ENCODE peak calls at places on chromosome 21, in eight cellular contexts. T is heart right ventricle; Y is foreskin fibroblast; C is tibial artery; E is ovary; P is CD8-positive, alpha-beta T cell; O is neural crest cell; A is IMR-90. X is an unnamed sample.

GRCh38 chr21:15415541-15416261 is 314.1 kb upstream of the USP25 start:
- DNase-seq in O (no peak), T (peak), E (no peak), P (no peak), A (no peak), C (no peak), Y (no peak), X (no peak)

GRCh38 chr21:28442624-28443023 is 550.1 kb downstream of the LTN1 start:
- DNase-seq in E (no peak), P (no peak), Y (peak), T (no peak), O (no peak), C (no peak), A (peak), X (no peak)

GRCh38 chr21:41361786-41362604 is at the start of gene MX2:
- DNase-seq in E (no peak), O (no peak), T (peak), A (peak), P (peak), Y (peak), C (peak), X (peak)

GRCh38 chr21:24729568-24729967 is 877.7 kb downstream of the MRPL39 start:
- DNase-seq in A (peak), P (no peak), C (no peak), E (no peak), T (no peak), O (no peak), Y (no peak), X (no peak)

GRCh38 chr21:34187935-34188334 is 114.6 kb downstream of the MRPS6 start:
- DNase-seq in P (no peak), Y (peak), C (peak), E (no peak), O (no peak), A (no peak), T (no peak), X (no peak)

GRCh38 chr21:37983336-37984095 is 67.3 kb upstream of the KCNJ6 start:
- DNase-seq in T (no peak), O (no peak), E (no peak), A (no peak), C (no peak), P (no peak), Y (no peak), X (no peak)

GRCh38 chr21:21200939-21201610 is 202.9 kb downstream of the NCAM2 start:
- DNase-seq in P (no peak), Y (peak), T (no peak), A (peak), O (no peak), C (no peak), E (no peak), X (no peak)

GRCh38 chr21:37398697-37399096 is 32.1 kb downstream of the DYRK1A start:
- DNase-seq in E (no peak), T (no peak), O (no peak), P (no peak), A (no peak), C (no peak), Y (no peak), X (no peak)

GRCh38 chr21:25421327-25422028 is 185.8 kb downstream of the MRPL39 start:
- DNase-seq in P (no peak), O (no peak), T (peak), E (no peak), C (no peak), A (peak), Y (peak), X (peak)

GRCh38 chr21:34695434-34695833 is 26.6 kb downstream of the CLIC6 start:
- DNase-seq in C (no peak), T (no peak), P (no peak), O (no peak), E (no peak), Y (no peak), A (no peak), X (no peak)

GRCh38 chr21:38267136-38267535 is 10.3 kb downstream of the KCNJ15 start:
- DNase-seq in P (no peak), Y (peak), O (no peak), T (no peak), C (no peak), E (no peak), A (no peak), X (no peak)

GRCh38 chr21:16304700-16305099 is 574.9 kb downstream of the USP25 start:
- DNase-seq in E (no peak), Y (no peak), T (no peak), C (no peak), O (no peak), P (no peak), A (no peak), X (no peak)

GRCh38 chr21:34889287-34889536 is 159.9 kb downstream of the RUNX1 start:
- DNase-seq in E (peak), C (peak), O (peak), Y (peak), A (peak), P (no peak), T (peak), X (peak)

GRCh38 chr21:39094847-39095525 is 88.3 kb downstream of the PSMG1 start:
- DNase-seq in O (no peak), A (peak), Y (no peak), C (peak), P (no peak), E (no peak), T (no peak), X (no peak)

GRCh38 chr21:38806153-38806941 is 618 bp downstream of the ETS2 start:
- DNase-seq in Y (peak), E (peak), C (peak), A (no peak), T (peak), O (peak), P (peak), X (no peak)

GRCh38 chr21:33390479-33390878 is 12.7 kb upstream of the IFNGR2 start:
- DNase-seq in A (no peak), C (no peak), E (no peak), O (no peak), Y (no peak), P (no peak), T (no peak), X (no peak)

GRCh38 chr21:28357743-28358142 is 634.9 kb downstream of the LTN1 start:
- DNase-seq in P (no peak), T (no peak), E (no peak), C (no peak), Y (no peak), A (peak), O (no peak), X (no peak)

GRCh38 chr21:30349572-30349971 is 1.2 kb upstream of the KRTAP23-1 start:
- DNase-seq in O (no peak), P (no peak), T (no peak), C (no peak), E (no peak), A (no peak), Y (no peak), X (no peak)

GRCh38 chr21:15001773-15002647 is 62.8 kb downstream of the NRIP1 start:
- DNase-seq in O (no peak), Y (no peak), P (no peak), T (no peak), E (no peak), A (no peak), C (no peak), X (no peak)

GRCh38 chr21:16418663-16419062 is 688.9 kb downstream of the USP25 start:
- DNase-seq in O (no peak), P (no peak), A (no peak), Y (no peak), C (no peak), E (no peak), T (no peak), X (no peak)

GRCh38 chr21:17903029-17903806 is 84.1 kb upstream of the C21orf91 start:
- DNase-seq in O (no peak), Y (peak), P (no peak), T (no peak), C (no peak), E (no peak), A (peak), X (no peak)

GRCh38 chr21:17858764-17859163 is 39.6 kb upstream of the C21orf91 start:
- DNase-seq in T (no peak), Y (no peak), A (no peak), P (no peak), C (no peak), E (no peak), O (no peak), X (no peak)

GRCh38 chr21:39127506-39127905 is 55.7 kb downstream of the PSMG1 start:
- DNase-seq in C (no peak), A (no peak), P (no peak), T (no peak), Y (no peak), O (no peak), E (no peak), X (no peak)

GRCh38 chr21:37582613-37583012 is 216.0 kb downstream of the DYRK1A start:
- DNase-seq in O (no peak), C (no peak), A (peak), P (no peak), E (peak), T (peak), Y (peak), X (peak)

GRCh38 chr21:33196956-33197374 is 32.8 kb upstream of the IFNAR2 start:
- DNase-seq in Y (peak), T (peak), P (peak), A (peak), C (peak), O (peak), E (peak), X (peak)

DNA sequence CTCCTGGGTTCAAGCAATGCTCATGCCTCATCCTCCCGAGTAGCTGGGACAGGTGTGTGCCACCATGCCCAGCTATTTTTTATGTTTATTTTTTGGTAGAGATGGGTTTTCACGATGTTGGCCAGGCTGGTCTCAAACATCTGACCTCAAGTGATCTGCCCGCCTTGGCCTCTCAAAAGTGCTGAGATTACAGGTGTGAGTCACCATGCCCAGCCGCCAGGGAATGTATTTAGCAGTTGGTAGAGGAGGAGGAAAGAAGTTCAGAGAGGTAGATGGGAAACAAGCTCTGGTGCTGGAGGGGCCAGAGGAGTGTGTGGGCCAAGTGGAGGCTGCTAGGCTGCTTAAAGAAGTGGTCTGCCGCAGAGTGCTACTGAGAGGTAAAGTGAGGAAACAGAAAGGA is 6.0 kb downstream of the DOP1B start:
- DNase-seq in P (no peak), C (no peak), T (no peak), O (no peak), E (no peak), Y (no peak), A (no peak), X (no peak)
- TF ChIP-seq CTCF in P (no peak), C (no peak), T (no peak), O (no peak), E (no peak), Y (no peak), A (no peak), X (no peak)

GRCh38 chr21:44315691-44316208 is 15.9 kb downstream of the PFKL start:
- DNase-seq in T (no peak), C (no peak), E (no peak), Y (no peak), O (no peak), P (no peak), A (no peak), X (no peak)
- TF ChIP-seq CTCF in T (no peak), C (no peak), E (no peak), Y (no peak), O (no peak), P (no peak), A (no peak), X (no peak)

GRCh38 chr21:45013271-45013841 is 61.0 kb upstream of the ADARB1 start:
- DNase-seq in P (no peak), E (no peak), T (no peak), Y (no peak), C (peak), O (no peak), A (no peak), X (no peak)
- TF ChIP-seq CTCF in P (no peak), E (no peak), T (no peak), Y (no peak), C (no peak), O (no peak), A (no peak), X (no peak)

DNA sequence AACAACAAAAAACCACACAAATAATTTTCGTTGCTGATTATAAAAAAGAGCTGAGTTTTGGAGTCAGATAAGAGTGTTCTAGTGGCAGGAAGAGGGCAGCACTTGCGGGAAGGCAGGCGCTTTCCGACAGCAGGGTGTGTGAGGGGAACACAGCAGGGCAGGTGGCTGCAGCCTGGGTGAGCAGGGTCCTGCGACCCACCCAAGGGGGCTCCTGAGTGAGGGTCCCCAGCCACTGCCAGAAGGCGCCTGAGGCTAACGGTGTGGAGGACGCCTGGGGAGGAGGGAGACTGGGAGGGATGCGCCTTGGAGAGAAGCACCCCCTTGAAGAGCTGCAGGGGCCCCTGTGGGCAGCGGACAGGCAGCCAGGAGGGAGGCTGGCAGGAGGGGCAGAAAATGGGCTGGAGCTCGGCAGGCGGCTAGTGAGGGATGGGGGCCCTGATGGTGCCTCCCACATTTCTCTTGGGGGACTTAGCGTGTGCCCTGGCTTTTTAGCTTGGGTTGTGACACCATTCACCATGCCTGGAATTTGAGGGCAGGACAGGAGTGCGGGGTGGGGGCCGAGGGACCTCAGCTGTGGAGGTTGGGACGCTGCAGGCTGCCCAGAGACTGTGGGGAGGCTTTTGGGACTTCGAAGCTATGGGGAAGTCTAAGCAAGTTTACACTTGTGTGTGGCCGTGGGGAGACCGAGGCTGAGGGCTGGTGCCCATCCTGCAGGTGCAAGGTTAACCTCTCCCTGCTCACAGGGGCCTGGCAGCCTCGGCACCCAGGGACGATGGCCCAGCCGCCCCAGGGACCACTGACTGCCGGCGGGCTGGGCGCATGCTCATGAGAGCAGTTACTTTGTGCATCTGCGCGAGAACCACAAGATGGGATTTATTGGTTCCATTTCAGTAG is 111.4 kb downstream of the SIK1 start:
- DNase-seq in P (peak), C (no peak), Y (peak), T (no peak), O (no peak), A (no peak), E (no peak), X (no peak)
- TF ChIP-seq CTCF in P (no peak), C (no peak), Y (no peak), T (no peak), O (peak), A (no peak), E (no peak), X (no peak)

GRCh38 chr21:44059710-44060109 is 47.5 kb upstream of the PWP2 start:
- DNase-seq in Y (no peak), P (no peak), T (no peak), C (no peak), O (no peak), E (no peak), A (no peak), X (no peak)
- TF ChIP-seq CTCF in Y (no peak), P (no peak), T (no peak), C (no peak), O (no peak), E (no peak), A (no peak), X (no peak)

X was measured in Calu3.